ENCODE peak calls at places on chromosomes 5 and 9, in six cellular contexts. One of them, this sample, is unnamed.

GRCh38 chr9:122807271-122807900 is 7.5 kb downstream of the OR1K1 start:
- DNase-seq in fibroblast of lung: peak
- DNase-seq in HCT116: no peak
- DNase-seq in mammary epithelial cell: no peak
- DNase-seq in hepatocyte: no peak
- DNase-seq in GM23248: peak
- DNase-seq in this sample: no peak

GRCh38 chr5:40112875-40113274 is 566.8 kb upstream of the PTGER4 start:
- DNase-seq in hepatocyte: no peak
- DNase-seq in fibroblast of lung: no peak
- DNase-seq in mammary epithelial cell: no peak
- DNase-seq in HCT116: no peak
- DNase-seq in GM23248: no peak
- DNase-seq in this sample: no peak

GRCh38 chr9:69696802-69697201 is 24.6 kb upstream of the APBA1 start:
- DNase-seq in mammary epithelial cell: no peak
- DNase-seq in hepatocyte: no peak
- DNase-seq in HCT116: no peak
- DNase-seq in GM23248: no peak
- DNase-seq in fibroblast of lung: no peak
- DNase-seq in this sample: no peak

GRCh38 chr5:161089569-161089968 is 237.6 kb upstream of the ATP10B start:
- DNase-seq in hepatocyte: no peak
- DNase-seq in fibroblast of lung: no peak
- DNase-seq in HCT116: no peak
- DNase-seq in mammary epithelial cell: no peak
- DNase-seq in GM23248: no peak
- DNase-seq in this sample: no peak

GRCh38 chr9:34546834-34547827 is 24.3 kb upstream of the ENHO start:
- DNase-seq in HCT116: peak
- DNase-seq in hepatocyte: peak
- DNase-seq in GM23248: peak
- DNase-seq in mammary epithelial cell: peak
- DNase-seq in fibroblast of lung: peak
- DNase-seq in this sample: peak

GRCh38 chr9:504921-505821 is 290.5 kb downstream of the DOCK8 start:
- DNase-seq in HCT116: no peak
- DNase-seq in hepatocyte: peak
- DNase-seq in mammary epithelial cell: peak
- DNase-seq in fibroblast of lung: peak
- DNase-seq in GM23248: peak
- DNase-seq in this sample: peak

GRCh38 chr5:135158982-135159381 is 125.0 kb upstream of the PITX1 start:
- DNase-seq in HCT116: no peak
- DNase-seq in GM23248: no peak
- DNase-seq in fibroblast of lung: no peak
- DNase-seq in hepatocyte: no peak
- DNase-seq in mammary epithelial cell: no peak
- DNase-seq in this sample: no peak

GRCh38 chr9:107228648-107229047 is 54.4 kb upstream of the RAD23B start:
- DNase-seq in fibroblast of lung: no peak
- DNase-seq in hepatocyte: no peak
- DNase-seq in GM23248: no peak
- DNase-seq in mammary epithelial cell: no peak
- DNase-seq in HCT116: no peak
- DNase-seq in this sample: no peak

GRCh38 chr5:176413255-176413565 is 3.1 kb downstream of the CLTB start:
- DNase-seq in mammary epithelial cell: peak
- DNase-seq in HCT116: no peak
- DNase-seq in GM23248: peak
- DNase-seq in fibroblast of lung: no peak
- DNase-seq in hepatocyte: no peak
- DNase-seq in this sample: no peak

GRCh38 chr5:133754575-133755169 is 142.3 kb upstream of the FSTL4 start:
- DNase-seq in GM23248: peak
- DNase-seq in hepatocyte: peak
- DNase-seq in fibroblast of lung: peak
- DNase-seq in HCT116: peak
- DNase-seq in mammary epithelial cell: peak
- DNase-seq in this sample: peak

GRCh38 chr9:2725126-2725525 is 7.8 kb downstream of the KCNV2 start:
- DNase-seq in hepatocyte: no peak
- DNase-seq in fibroblast of lung: no peak
- DNase-seq in mammary epithelial cell: no peak
- DNase-seq in HCT116: no peak
- DNase-seq in GM23248: no peak
- DNase-seq in this sample: no peak

GRCh38 chr5:134570886-134571285 is 45.4 kb downstream of the JADE2 start:
- DNase-seq in hepatocyte: no peak
- DNase-seq in mammary epithelial cell: no peak
- DNase-seq in GM23248: no peak
- DNase-seq in fibroblast of lung: no peak
- DNase-seq in HCT116: no peak
- DNase-seq in this sample: no peak

GRCh38 chr9:17793713-17794622 is 215.1 kb downstream of the SH3GL2 start:
- DNase-seq in HCT116: peak
- DNase-seq in mammary epithelial cell: peak
- DNase-seq in GM23248: peak
- DNase-seq in fibroblast of lung: no peak
- DNase-seq in hepatocyte: peak
- DNase-seq in this sample: peak

DNA sequence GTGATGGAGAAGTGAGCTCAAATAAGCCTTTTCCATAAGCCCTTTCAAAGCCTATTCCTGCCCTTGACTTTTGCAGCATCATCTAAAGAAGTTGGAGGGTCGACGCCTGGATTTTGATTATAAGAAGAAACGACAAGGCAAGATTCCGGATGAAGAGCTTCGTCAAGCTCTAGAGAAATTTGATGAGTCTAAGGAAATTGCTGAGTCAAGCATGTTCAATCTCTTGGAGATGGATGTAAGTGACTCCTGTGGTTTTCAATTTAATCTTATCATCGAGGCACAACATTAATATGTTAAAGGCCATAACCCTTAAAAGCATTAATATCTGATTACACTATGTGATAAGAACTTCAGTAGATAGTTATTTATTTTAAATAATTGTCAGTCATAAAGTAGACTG is 210.4 kb downstream of the SH3GL2 start:
- DNase-seq in hepatocyte: no peak
- DNase-seq in GM23248: no peak
- DNase-seq in HCT116: no peak
- DNase-seq in fibroblast of lung: no peak
- DNase-seq in mammary epithelial cell: no peak
- DNase-seq in this sample: no peak
- TF ChIP-seq EZH2 in hepatocyte: no peak
- TF ChIP-seq EZH2 in GM23248: no peak
- TF ChIP-seq EZH2 in HCT116: no peak
- TF ChIP-seq EZH2 in fibroblast of lung: no peak
- TF ChIP-seq EZH2 in mammary epithelial cell: no peak
- TF ChIP-seq EZH2 in this sample: no peak

GRCh38 chr9:77386187-77386586 is 208.9 kb downstream of the VPS13A start:
- DNase-seq in hepatocyte: no peak
- DNase-seq in mammary epithelial cell: no peak
- DNase-seq in GM23248: peak
- DNase-seq in HCT116: no peak
- DNase-seq in fibroblast of lung: peak
- DNase-seq in this sample: no peak
- TF ChIP-seq EZH2 in hepatocyte: no peak
- TF ChIP-seq EZH2 in mammary epithelial cell: no peak
- TF ChIP-seq EZH2 in GM23248: no peak
- TF ChIP-seq EZH2 in HCT116: no peak
- TF ChIP-seq EZH2 in fibroblast of lung: no peak
- TF ChIP-seq EZH2 in this sample: no peak

GRCh38 chr5:37375091-37375490 is 4.0 kb upstream of the WDR70 start:
- DNase-seq in mammary epithelial cell: peak
- DNase-seq in GM23248: no peak
- DNase-seq in hepatocyte: no peak
- DNase-seq in HCT116: no peak
- DNase-seq in fibroblast of lung: peak
- DNase-seq in this sample: no peak

GRCh38 chr5:37370550-37370863 is 399 bp downstream of the NUP155 start:
- DNase-seq in mammary epithelial cell: no peak
- DNase-seq in GM23248: peak
- DNase-seq in HCT116: no peak
- DNase-seq in fibroblast of lung: peak
- DNase-seq in hepatocyte: no peak
- DNase-seq in this sample: no peak

DNA sequence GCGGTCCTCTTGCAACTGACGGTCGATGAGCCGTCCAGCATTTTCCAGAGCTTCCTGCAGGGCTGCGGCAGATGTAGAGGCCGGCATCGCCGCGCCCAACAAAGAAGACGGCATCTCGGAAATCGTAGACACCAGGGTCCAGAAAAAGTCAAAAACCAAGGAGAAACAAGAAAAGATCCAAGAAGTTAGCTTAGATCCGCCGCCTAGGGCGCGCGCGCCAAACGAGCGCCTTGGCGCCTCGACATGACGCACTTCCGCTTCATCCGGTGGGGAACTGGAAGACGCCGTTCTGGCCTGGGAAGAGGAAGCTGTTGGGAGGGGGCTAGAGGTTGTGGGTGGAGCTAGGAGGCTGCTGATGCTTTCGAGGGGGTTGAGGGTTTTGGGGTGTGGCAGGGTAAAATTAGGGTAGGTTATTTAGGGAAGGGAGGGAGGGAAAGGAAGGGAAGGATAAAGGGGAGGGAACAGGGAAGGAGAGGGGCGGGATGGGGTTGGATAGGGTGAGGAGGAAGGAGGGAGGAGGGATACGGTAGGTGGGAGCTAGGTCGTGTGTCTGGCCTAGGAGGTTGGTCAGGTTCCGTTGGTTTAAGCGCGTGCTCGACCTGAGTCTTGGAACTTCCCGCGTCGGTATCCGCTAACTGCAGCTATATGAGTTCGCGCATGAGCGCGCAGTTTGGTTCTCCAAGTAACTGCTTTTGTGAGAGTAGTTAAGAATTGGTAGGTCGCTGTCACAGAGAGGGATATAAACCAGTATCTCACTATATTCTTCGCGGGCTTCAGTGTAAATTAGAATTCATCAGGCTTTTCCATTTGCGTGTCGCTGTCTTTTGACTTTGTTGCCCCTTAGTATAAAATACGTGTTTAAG is at the start of gene NUP155:
- DNase-seq in hepatocyte: peak
- DNase-seq in HCT116: peak
- DNase-seq in mammary epithelial cell: peak
- DNase-seq in GM23248: peak
- DNase-seq in fibroblast of lung: peak
- DNase-seq in this sample: peak
- TF ChIP-seq EZH2 in hepatocyte: no peak
- TF ChIP-seq EZH2 in HCT116: no peak
- TF ChIP-seq EZH2 in mammary epithelial cell: no peak
- TF ChIP-seq EZH2 in GM23248: no peak
- TF ChIP-seq EZH2 in fibroblast of lung: no peak
- TF ChIP-seq EZH2 in this sample: no peak

GRCh38 chr9:130940693-130941576 is 1.9 kb upstream of the FIBCD1 start:
- DNase-seq in fibroblast of lung: peak
- DNase-seq in hepatocyte: peak
- DNase-seq in GM23248: peak
- DNase-seq in mammary epithelial cell: peak
- DNase-seq in HCT116: peak
- DNase-seq in this sample: peak
- TF ChIP-seq EZH2 in fibroblast of lung: peak
- TF ChIP-seq EZH2 in hepatocyte: no peak
- TF ChIP-seq EZH2 in GM23248: no peak
- TF ChIP-seq EZH2 in mammary epithelial cell: no peak
- TF ChIP-seq EZH2 in HCT116: no peak
- TF ChIP-seq EZH2 in this sample: no peak